ENCODE peak calls at places on chromosomes 6 and 20, in four cellular contexts. One of them, this sample, is unnamed.

GRCh38 chr6:151721671-151722070 is 85.8 kb upstream of the ESR1 start:
- DNase-seq in GM12865: no peak
- DNase-seq in fibroblast of pulmonary artery: no peak
- DNase-seq in esophagus muscularis mucosa: no peak
- DNase-seq in this sample: no peak

GRCh38 chr6:10586302-10586701 is 65.2 kb downstream of the GCNT2 start:
- DNase-seq in GM12865: no peak
- DNase-seq in esophagus muscularis mucosa: no peak
- DNase-seq in fibroblast of pulmonary artery: no peak
- DNase-seq in this sample: no peak

GRCh38 chr6:85614780-85615179 is 21.1 kb upstream of the SNX14 start:
- DNase-seq in fibroblast of pulmonary artery: no peak
- DNase-seq in esophagus muscularis mucosa: no peak
- DNase-seq in GM12865: no peak
- DNase-seq in this sample: no peak

GRCh38 chr20:41475507-41475906 is 108.9 kb upstream of the EMILIN3 start:
- DNase-seq in fibroblast of pulmonary artery: no peak
- DNase-seq in esophagus muscularis mucosa: no peak
- DNase-seq in GM12865: no peak
- DNase-seq in this sample: no peak

GRCh38 chr20:58851221-58851968 is 693 bp upstream of the GNAS-AS1 start:
- DNase-seq in fibroblast of pulmonary artery: no peak
- DNase-seq in GM12865: no peak
- DNase-seq in esophagus muscularis mucosa: no peak
- DNase-seq in this sample: no peak

GRCh38 chr20:32571566-32571965 is 13.6 kb downstream of the NOL4L start:
- DNase-seq in GM12865: no peak
- DNase-seq in fibroblast of pulmonary artery: no peak
- DNase-seq in esophagus muscularis mucosa: no peak
- DNase-seq in this sample: no peak

GRCh38 chr20:56442381-56443365 is 25.8 kb upstream of the RTF2 start:
- DNase-seq in GM12865: peak; percentile 21
- DNase-seq in fibroblast of pulmonary artery: peak; percentile 50
- DNase-seq in esophagus muscularis mucosa: no peak
- DNase-seq in this sample: no peak

GRCh38 chr6:3306848-3307247 is 48.1 kb downstream of the PSMG4 start:
- DNase-seq in fibroblast of pulmonary artery: no peak
- DNase-seq in esophagus muscularis mucosa: no peak
- DNase-seq in GM12865: no peak
- DNase-seq in this sample: no peak

GRCh38 chr6:143205983-143206382 is 145.3 kb downstream of the AIG1 start:
- DNase-seq in GM12865: no peak
- DNase-seq in fibroblast of pulmonary artery: peak; percentile 20
- DNase-seq in esophagus muscularis mucosa: no peak
- DNase-seq in this sample: no peak

GRCh38 chr6:37688088-37688850 is 9.4 kb downstream of the MDGA1 start:
- DNase-seq in GM12865: no peak
- DNase-seq in fibroblast of pulmonary artery: no peak
- DNase-seq in esophagus muscularis mucosa: no peak
- DNase-seq in this sample: no peak

GRCh38 chr6:157632821-157633220 is 190.2 kb upstream of the SNX9 start:
- DNase-seq in fibroblast of pulmonary artery: peak; percentile 53
- DNase-seq in esophagus muscularis mucosa: no peak
- DNase-seq in GM12865: no peak
- DNase-seq in this sample: no peak

GRCh38 chr20:22819134-22819533 is 216.0 kb upstream of the SSTR4 start:
- DNase-seq in fibroblast of pulmonary artery: no peak
- DNase-seq in esophagus muscularis mucosa: no peak
- DNase-seq in GM12865: no peak
- DNase-seq in this sample: no peak

GRCh38 chr6:44044154-44044539 is 83.1 kb downstream of the MRPL14 start:
- DNase-seq in esophagus muscularis mucosa: no peak
- DNase-seq in GM12865: no peak
- DNase-seq in fibroblast of pulmonary artery: peak; percentile 43
- DNase-seq in this sample: no peak

GRCh38 chr6:56866917-56867522 is 87.9 kb upstream of the BEND6 start:
- DNase-seq in fibroblast of pulmonary artery: peak; percentile 66
- DNase-seq in GM12865: no peak
- DNase-seq in esophagus muscularis mucosa: no peak
- DNase-seq in this sample: no peak

GRCh38 chr6:108712946-108713345 is 135.3 kb upstream of the ARMC2 start:
- DNase-seq in GM12865: no peak
- DNase-seq in fibroblast of pulmonary artery: no peak
- DNase-seq in esophagus muscularis mucosa: no peak
- DNase-seq in this sample: no peak

GRCh38 chr6:108714774-108715414 is 133.3 kb upstream of the ARMC2 start:
- DNase-seq in esophagus muscularis mucosa: no peak
- DNase-seq in fibroblast of pulmonary artery: no peak
- DNase-seq in GM12865: no peak
- DNase-seq in this sample: no peak

GRCh38 chr6:108711831-108712230 is 136.4 kb upstream of the ARMC2 start:
- DNase-seq in fibroblast of pulmonary artery: no peak
- DNase-seq in GM12865: no peak
- DNase-seq in esophagus muscularis mucosa: no peak
- DNase-seq in this sample: no peak

GRCh38 chr6:108715832-108716231 is 132.4 kb upstream of the ARMC2 start:
- DNase-seq in GM12865: no peak
- DNase-seq in fibroblast of pulmonary artery: peak; percentile 66
- DNase-seq in esophagus muscularis mucosa: no peak
- DNase-seq in this sample: no peak

GRCh38 chr6:108714012-108714773 is 134.0 kb upstream of the ARMC2 start:
- DNase-seq in fibroblast of pulmonary artery: peak; percentile 82
- DNase-seq in esophagus muscularis mucosa: no peak
- DNase-seq in GM12865: no peak
- DNase-seq in this sample: no peak
- H3K4me3 ChIP-seq in fibroblast of pulmonary artery: no peak overlapping the region
- H3K4me3 ChIP-seq in esophagus muscularis mucosa: no peak overlapping the region
- H3K4me3 ChIP-seq in GM12865: no peak overlapping the region
- H3K4me3 ChIP-seq in this sample: no peak overlapping the region

GRCh38 chr6:168616807-168617756 is 176.1 kb downstream of the SMOC2 start:
- DNase-seq in esophagus muscularis mucosa: no peak
- DNase-seq in GM12865: no peak
- DNase-seq in fibroblast of pulmonary artery: no peak
- DNase-seq in this sample: no peak
- TF ChIP-seq CTCF in esophagus muscularis mucosa: peak; percentile 47
- TF ChIP-seq CTCF in GM12865: no peak
- TF ChIP-seq CTCF in fibroblast of pulmonary artery: no peak
- TF ChIP-seq CTCF in this sample: no peak

GRCh38 chr20:49156481-49156880 is 31.7 kb downstream of the STAU1 start:
- DNase-seq in GM12865: no peak
- DNase-seq in fibroblast of pulmonary artery: no peak
- DNase-seq in esophagus muscularis mucosa: no peak
- DNase-seq in this sample: no peak
- H3K4me3 ChIP-seq in GM12865: no peak overlapping the region
- H3K4me3 ChIP-seq in fibroblast of pulmonary artery: no peak overlapping the region
- H3K4me3 ChIP-seq in esophagus muscularis mucosa: no peak overlapping the region
- H3K4me3 ChIP-seq in this sample: no peak overlapping the region

GRCh38 chr6:13643125-13643524 is 28.0 kb downstream of the NOL7 start:
- DNase-seq in esophagus muscularis mucosa: no peak
- DNase-seq in GM12865: no peak
- DNase-seq in fibroblast of pulmonary artery: no peak
- DNase-seq in this sample: no peak
- TF ChIP-seq CTCF in esophagus muscularis mucosa: no peak
- TF ChIP-seq CTCF in GM12865: no peak
- TF ChIP-seq CTCF in fibroblast of pulmonary artery: no peak
- TF ChIP-seq CTCF in this sample: no peak

GRCh38 chr6:32867559-32868256 is 13.7 kb downstream of the PSMB9 start:
- DNase-seq in GM12865: no peak
- DNase-seq in esophagus muscularis mucosa: peak; percentile 7
- DNase-seq in fibroblast of pulmonary artery: no peak
- DNase-seq in this sample: no peak
- H3K4me3 ChIP-seq in GM12865: no peak overlapping the region
- H3K4me3 ChIP-seq in esophagus muscularis mucosa: no peak overlapping the region
- H3K4me3 ChIP-seq in fibroblast of pulmonary artery: no peak overlapping the region
- H3K4me3 ChIP-seq in this sample: no peak overlapping the region

GRCh38 chr20:10636326-10636818 is 37.4 kb downstream of the JAG1 start:
- DNase-seq in GM12865: no peak
- DNase-seq in fibroblast of pulmonary artery: peak; percentile 86
- DNase-seq in esophagus muscularis mucosa: no peak
- DNase-seq in this sample: no peak
- TF ChIP-seq CTCF in GM12865: no peak
- TF ChIP-seq CTCF in fibroblast of pulmonary artery: peak; percentile 7
- TF ChIP-seq CTCF in esophagus muscularis mucosa: no peak
- TF ChIP-seq CTCF in this sample: no peak